ENCODE peak calls at places on chromosomes 12 and 14, in ten cellular contexts. E is ascending aorta; Q is CD8-positive, alpha-beta memory T cell; J is tibial nerve; X is GM12878; N is PC-3; I is small intestine; T is SJCRH30; B is naive thymus-derived CD4-positive, alpha-beta T cell; G is right lobe of liver. W is an unnamed sample.

GRCh38 chr14:61334197-61334701 is 12.9 kb downstream of the PRKCH start:
- DNase-seq in E (no peak), Q (no peak), J (no peak), X (no peak), N (no peak), I (no peak), T (no peak), B (no peak), G (no peak), W (no peak)

GRCh38 chr12:24535334-24536019 is 413.4 kb downstream of the BCAT1 start:
- DNase-seq in E (no peak), Q (no peak), J (no peak), X (no peak), N (no peak), I (no peak), T (no peak), B (no peak), G (no peak), W (no peak)

GRCh38 chr12:26156996-26157395 is 32.2 kb upstream of the BHLHE41 start:
- DNase-seq in E (no peak), Q (no peak), J (no peak), X (no peak), N (no peak), I (peak; percentile 67), T (no peak), B (no peak), G (no peak), W (no peak)

GRCh38 chr14:78700236-78700635 is 530.1 kb downstream of the NRXN3 start:
- DNase-seq in E (no peak), Q (no peak), J (no peak), X (no peak), N (peak; percentile 2), I (no peak), T (no peak), B (no peak), G (no peak), W (no peak)

GRCh38 chr12:503111-503761 is 43.5 kb downstream of the B4GALNT3 start:
- DNase-seq in E (no peak), Q (no peak), J (no peak), X (no peak), N (peak; percentile 96), I (peak; percentile 94), T (peak; percentile 72), B (no peak), G (no peak), W (peak; percentile 85)

GRCh38 chr12:6323340-6323994 is 13.0 kb downstream of the PLEKHG6 start:
- DNase-seq in E (peak; percentile 86), Q (peak; percentile 67), J (no peak), X (peak; percentile 71), N (peak; percentile 86), I (peak; percentile 63), T (peak; percentile 76), B (peak; percentile 49), G (no peak), W (no peak)

GRCh38 chr14:74538411-74539391 is 45.1 kb downstream of the ISCA2 start:
- DNase-seq in E (no peak), Q (no peak), J (no peak), X (no peak), N (no peak), I (no peak), T (no peak), B (no peak), G (peak; percentile 12), W (no peak)

GRCh38 chr12:11769723-11770514 is 120.4 kb downstream of the ETV6 start:
- DNase-seq in E (no peak), Q (no peak), J (no peak), X (no peak), N (no peak), I (peak; percentile 64), T (no peak), B (no peak), G (no peak), W (peak; percentile 57)

GRCh38 chr12:57868870-57869609 is 22.5 kb upstream of the CTDSP2 start:
- DNase-seq in E (peak; percentile 80), Q (no peak), J (no peak), X (no peak), N (no peak), I (no peak), T (peak; percentile 100), B (no peak), G (no peak), W (no peak)

GRCh38 chr12:62647586-62647985 is 181.0 kb downstream of the MON2 start:
- DNase-seq in E (no peak), Q (no peak), J (peak; percentile 33), X (no peak), N (no peak), I (no peak), T (no peak), B (no peak), G (no peak), W (no peak)

GRCh38 chr14:49920260-49920659 is 27.4 kb downstream of the ARF6 start:
- DNase-seq in E (no peak), Q (no peak), J (no peak), X (no peak), N (no peak), I (peak; percentile 58), T (no peak), B (no peak), G (no peak), W (no peak)

GRCh38 chr12:105292705-105293104 is 37.8 kb upstream of the C12orf75 start:
- DNase-seq in E (no peak), Q (no peak), J (no peak), X (no peak), N (peak; percentile 51), I (peak; percentile 73), T (no peak), B (no peak), G (no peak), W (no peak)

GRCh38 chr14:87217023-87217422 is 776.0 kb downstream of the GALC start:
- DNase-seq in E (no peak), Q (no peak), J (no peak), X (no peak), N (no peak), I (no peak), T (no peak), B (no peak), G (no peak), W (no peak)
- H3K4me3 ChIP-seq in E (no peak overlapping the region), Q (no peak overlapping the region), J (no peak overlapping the region), X (no peak overlapping the region), N (no peak overlapping the region), I (no peak overlapping the region), T (no peak overlapping the region), B (no peak overlapping the region), G (no peak overlapping the region), W (no peak overlapping the region)

DNA sequence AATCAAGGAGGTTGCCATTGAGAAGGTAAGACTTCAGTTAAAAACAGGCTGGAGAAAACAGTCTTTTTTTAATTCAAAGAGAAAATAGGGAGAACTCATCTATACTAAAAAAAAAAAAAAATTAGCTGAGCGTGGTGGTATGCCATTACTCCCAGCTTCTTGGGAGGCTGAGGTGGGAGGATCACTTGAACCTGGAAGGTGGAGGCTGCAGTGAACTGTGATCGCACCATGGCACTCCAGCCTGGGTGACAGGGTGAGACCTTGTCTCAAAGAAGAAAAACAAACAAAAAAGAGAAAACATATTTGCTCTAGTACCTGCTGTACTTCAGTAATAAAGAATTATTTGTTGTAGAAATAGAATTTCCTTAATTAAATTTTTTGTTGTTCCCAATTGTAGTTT is 68.6 kb downstream of the DNAH10 start:
- DNase-seq in E (no peak), Q (no peak), J (no peak), X (no peak), N (no peak), I (no peak), T (no peak), B (no peak), G (no peak), W (no peak)
- H3K9me3 ChIP-seq in E (no peaks in the 10 kb centered on the region), Q (no peaks in the 10 kb centered on the region), J (no peaks in the 10 kb centered on the region), X (peaks cover 4% of the 10 kb centered on the region), N (no peaks in the 10 kb centered on the region), I (no peaks in the 10 kb centered on the region), T (peaks cover 12% of the 10 kb centered on the region), B (no peaks in the 10 kb centered on the region), G (no peaks in the 10 kb centered on the region), W (no peaks in the 10 kb centered on the region)

GRCh38 chr14:95156153-95156764 is 1.1 kb downstream of the DICER1 start:
- DNase-seq in E (no peak), Q (no peak), J (no peak), X (no peak), N (peak; percentile 6), I (peak; percentile 25), T (peak; percentile 31), B (no peak), G (no peak), W (no peak)
- H3K4me1 ChIP-seq in E (peaks cover 3% of the 10 kb centered on the region), Q (peaks cover 41% of the 10 kb centered on the region), J (no peaks in the 10 kb centered on the region), X (peaks cover 8% of the 10 kb centered on the region), N (peaks cover 33% of the 10 kb centered on the region), I (peaks cover 5% of the 10 kb centered on the region), T (no peaks in the 10 kb centered on the region), B (peaks cover 44% of the 10 kb centered on the region), G (peaks cover 29% of the 10 kb centered on the region), W (peaks cover 32% of the 10 kb centered on the region)

GRCh38 chr12:114407566-114408411 is 1.8 kb upstream of the TBX5 start:
- DNase-seq in E (no peak), Q (no peak), J (no peak), X (no peak), N (no peak), I (no peak), T (no peak), B (no peak), G (no peak), W (no peak)
- H3K4me3 ChIP-seq in E (no peak overlapping the region), Q (no peak overlapping the region), J (no peak overlapping the region), X (no peak overlapping the region), N (no peak overlapping the region), I (no peak overlapping the region), T (no peak overlapping the region), B (no peak overlapping the region), G (no peak overlapping the region), W (no peak overlapping the region)